ENCODE peak calls at places on chromosomes 16 and 17, in five cellular contexts. F is endothelial cell of umbilical vein; V is stimulated activated CD4-positive, alpha-beta T cell treated with anti-CD3 and anti-CD28 coated beads, Interleukin-2, amount 100 ng/mL, for 24 hours; S is stomach; A is activated CD4-positive, CD25-positive, alpha-beta regulatory T cell. N is an unnamed sample.

GRCh38 chr16:24671455-24671954 is 57.9 kb upstream of the TNRC6A start:
- DNase-seq in S (no peak), V (peak), A (no peak), F (no peak), N (no peak)

GRCh38 chr16:87407511-87408112 is 15.5 kb downstream of the MAP1LC3B start:
- DNase-seq in A (no peak), V (no peak), S (peak), F (peak), N (no peak)

GRCh38 chr16:66042341-66042740 is 324.1 kb upstream of the CDH5 start:
- DNase-seq in S (no peak), F (no peak), V (no peak), A (no peak), N (no peak)

GRCh38 chr16:56032072-56032471 is 156.9 kb upstream of the CES5A start:
- DNase-seq in A (no peak), V (no peak), S (no peak), F (no peak), N (no peak)

GRCh38 chr17:28675485-28675884 is 13.5 kb downstream of the SUPT6H start:
- DNase-seq in S (no peak), F (no peak), A (no peak), V (no peak), N (no peak)

GRCh38 chr16:499924-500323 is 27.6 kb upstream of the CAPN15 start:
- DNase-seq in F (no peak), A (no peak), S (no peak), V (no peak), N (no peak)

GRCh38 chr16:70437582-70438324 is 1.1 kb downstream of the ST3GAL2 start:
- DNase-seq in F (peak), A (no peak), V (peak), S (no peak), N (no peak)

GRCh38 chr17:76643553-76644148 is at the start of gene ST6GALNAC1:
- DNase-seq in F (peak), V (peak), A (no peak), S (peak), N (no peak)

GRCh38 chr17:46166692-46167249 is 26.5 kb downstream of the KANSL1 start:
- DNase-seq in S (no peak), V (no peak), A (no peak), F (no peak), N (no peak)

GRCh38 chr17:18129041-18129502 is 20.5 kb downstream of the MYO15A start:
- DNase-seq in V (no peak), S (peak), A (no peak), F (peak), N (no peak)

GRCh38 chr17:79298801-79299200 is 224.2 kb downstream of the ENGASE start:
- DNase-seq in V (no peak), F (no peak), A (no peak), S (no peak), N (no peak)

GRCh38 chr17:73267648-73268537 is 6.2 kb upstream of the CPSF4L start:
- DNase-seq in A (no peak), V (no peak), S (no peak), F (no peak), N (no peak)

GRCh38 chr16:84737192-84737591 is 37.4 kb downstream of the USP10 start:
- DNase-seq in S (no peak), V (no peak), F (no peak), A (no peak), N (no peak)

GRCh38 chr17:80527016-80527645 is 17.5 kb upstream of the RPTOR start:
- DNase-seq in F (no peak), A (no peak), S (no peak), V (no peak), N (no peak)

GRCh38 chr16:16009396-16009795 is 60.0 kb downstream of the ABCC1 start:
- DNase-seq in S (no peak), A (no peak), V (no peak), F (no peak), N (no peak)

GRCh38 chr17:17155568-17155967 is 50.6 kb downstream of the PLD6 start:
- DNase-seq in F (no peak), A (no peak), S (no peak), V (no peak), N (no peak)